ENCODE peak calls at places on chromosomes 1 and 21, in four cellular contexts. Z is K562, J is GM12878, D is HepG2. B is an unnamed sample.

GRCh38 chr21:29237110-29238051 is 61.3 kb upstream of the BACH1 start:
- DNase-seq in D (no peak), Z (no peak), J (no peak), B (no peak)

GRCh38 chr21:22363504-22363903 is 1365.3 kb downstream of the NCAM2 start:
- DNase-seq in Z (no peak), D (no peak), J (no peak), B (no peak)

GRCh38 chr1:29504709-29505410 is 268.5 kb downstream of the PTPRU start:
- DNase-seq in J (no peak), Z (no peak), D (no peak), B (no peak)

GRCh38 chr1:54997711-54997986 is 1.1 kb upstream of the BSND start:
- DNase-seq in J (no peak), Z (no peak), D (no peak), B (peak)

GRCh38 chr21:28229811-28230210 is 762.9 kb downstream of the LTN1 start:
- DNase-seq in Z (no peak), J (no peak), D (no peak), B (no peak)

GRCh38 chr1:95352767-95353166 is 118.8 kb downstream of the RWDD3 start:
- DNase-seq in J (no peak), D (peak), Z (no peak), B (no peak)

GRCh38 chr1:61674221-61674620 is 50.7 kb downstream of the TM2D1 start:
- DNase-seq in D (no peak), J (no peak), Z (no peak), B (no peak)

GRCh38 chr21:42760977-42761751 is 107.7 kb downstream of the PDE9A start:
- DNase-seq in Z (no peak), J (no peak), D (peak), B (no peak)

GRCh38 chr1:228417471-228418203 is 976 bp upstream of the TRIM17 start:
- DNase-seq in D (no peak), Z (no peak), J (no peak), B (no peak)

GRCh38 chr1:97581614-97582051 is 339.2 kb downstream of the DPYD start:
- DNase-seq in D (no peak), Z (no peak), J (no peak), B (no peak)

GRCh38 chr1:1433804-1434130 is 1.7 kb upstream of the VWA1 start:
- DNase-seq in J (no peak), Z (no peak), D (no peak), B (no peak)

GRCh38 chr1:29789221-29789909 is 553.0 kb downstream of the PTPRU start:
- DNase-seq in D (no peak), Z (no peak), J (no peak), B (no peak)

GRCh38 chr1:42133809-42134526 is 19.2 kb upstream of the GUCA2B start:
- DNase-seq in J (no peak), D (no peak), Z (no peak), B (no peak)

GRCh38 chr1:153572569-153573015 is 6.9 kb upstream of the S100A2 start:
- DNase-seq in Z (no peak), J (peak), D (peak), B (peak)

GRCh38 chr1:29416825-29417557 is 180.7 kb downstream of the PTPRU start:
- DNase-seq in D (no peak), J (no peak), Z (no peak), B (no peak)

GRCh38 chr1:116448785-116449385 is 75.8 kb downstream of the ATP1A1 start:
- DNase-seq in J (no peak), D (peak), Z (no peak), B (no peak)

GRCh38 chr1:181538836-181539235 is 55.5 kb downstream of the CACNA1E start:
- DNase-seq in D (no peak), Z (no peak), J (no peak), B (no peak)

GRCh38 chr1:172117800-172118199 is 276.5 kb downstream of the DNM3 start:
- DNase-seq in J (peak), Z (no peak), D (no peak), B (no peak)

GRCh38 chr1:94048413-94049164 is 72.4 kb downstream of the ABCA4 start:
- DNase-seq in Z (no peak), D (peak), J (no peak), B (no peak)

GRCh38 chr21:31909772-31910470 is 37.1 kb downstream of the HUNK start:
- DNase-seq in D (no peak), J (no peak), Z (no peak), B (no peak)

GRCh38 chr1:223886516-223886921 is 40.8 kb upstream of the TP53BP2 start:
- DNase-seq in Z (no peak), J (no peak), D (peak), B (no peak)

GRCh38 chr1:63115527-63115926 is 206.8 kb upstream of the FOXD3 start:
- DNase-seq in D (no peak), Z (no peak), J (no peak), B (no peak)

GRCh38 chr1:204350857-204351573 is 8.7 kb downstream of the PLEKHA6 start:
- DNase-seq in Z (peak), D (no peak), J (no peak), B (peak)

GRCh38 chr1:167797005-167797404 is 75.2 kb downstream of the MPZL1 start:
- DNase-seq in Z (no peak), D (no peak), J (no peak), B (peak)

GRCh38 chr21:26148834-26149354 is 21.7 kb downstream of the APP start:
- DNase-seq in J (no peak), D (no peak), Z (no peak), B (no peak)

GRCh38 chr1:24374891-24375786 is 38.4 kb downstream of the STPG1 start:
- DNase-seq in D (no peak), J (no peak), Z (no peak), B (peak)

GRCh38 chr1:67639336-67639735 is 45.7 kb upstream of the GADD45A start:
- DNase-seq in D (no peak), J (no peak), Z (no peak), B (no peak)

GRCh38 chr1:22792396-22793171 is 81.9 kb downstream of the EPHB2 start:
- DNase-seq in J (no peak), D (no peak), Z (no peak), B (peak)

GRCh38 chr1:8523641-8524206 is 205.8 kb downstream of the SLC45A1 start:
- DNase-seq in Z (no peak), D (no peak), J (no peak), B (no peak)

GRCh38 chr1:206864939-206865671 is at the start of gene IL20:
- DNase-seq in D (peak), J (peak), Z (peak), B (peak)

GRCh38 chr1:209808059-209808494 is 2.1 kb upstream of the IRF6 start:
- DNase-seq in D (peak), Z (peak), J (no peak), B (no peak)

GRCh38 chr1:232127190-232127589 is 500.6 kb downstream of the DISC1 start:
- DNase-seq in D (no peak), J (no peak), Z (no peak), B (no peak)
- TF ChIP-seq NR2C2 in D (no peak), J (no peak), Z (no peak), B (no peak)

GRCh38 chr1:213947200-213947775 is 40.5 kb upstream of the PROX1 start:
- DNase-seq in J (no peak), D (peak), Z (no peak), B (no peak)
- TF ChIP-seq ATF2 in J (no peak), D (no peak), Z (no peak), B (no peak)

GRCh38 chr21:45940091-45940490 is 41.5 kb upstream of the COL6A1 start:
- DNase-seq in J (no peak), Z (no peak), D (no peak), B (no peak)

GRCh38 chr21:45939521-45940045 is 42.0 kb upstream of the COL6A1 start:
- DNase-seq in Z (no peak), D (no peak), J (no peak), B (no peak)

GRCh38 chr21:45938453-45938755 is 43.2 kb upstream of the COL6A1 start:
- DNase-seq in J (no peak), D (no peak), Z (no peak), B (no peak)

GRCh38 chr21:45938811-45939520 is 42.6 kb upstream of the COL6A1 start:
- DNase-seq in D (no peak), Z (no peak), J (no peak), B (no peak)

GRCh38 chr21:45937721-45938452 is 43.7 kb upstream of the COL6A1 start:
- DNase-seq in D (no peak), Z (no peak), J (no peak), B (no peak)
- TF ChIP-seq NR2C2 in D (no peak), Z (no peak), J (no peak), B (no peak)

DNA sequence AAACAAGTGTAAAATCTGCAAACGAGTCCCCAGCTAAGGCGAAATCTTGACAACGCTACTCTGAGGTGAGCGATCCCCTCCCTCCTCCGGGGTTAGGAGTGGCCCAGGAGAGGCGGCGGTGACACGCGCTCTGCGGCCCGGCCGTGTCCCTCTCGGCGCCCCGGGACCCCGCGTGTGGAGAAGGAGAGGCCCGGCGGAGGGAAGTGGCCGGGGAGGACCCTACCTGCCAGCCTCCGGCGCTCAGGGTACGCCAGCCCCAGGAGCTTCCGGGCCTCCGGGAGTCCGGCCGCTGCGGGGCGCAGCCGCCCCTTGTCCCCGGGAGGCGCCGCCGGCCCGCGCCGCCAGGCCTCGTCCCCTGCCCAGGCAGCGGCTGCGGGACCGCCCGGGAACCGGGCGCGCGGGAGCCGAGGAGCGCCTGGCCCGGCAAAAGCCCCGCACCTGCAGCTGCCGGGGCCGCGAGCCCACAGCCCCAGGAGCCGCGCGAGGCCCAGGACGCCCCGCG is 543 bp downstream of the ABCB10 start:
- DNase-seq in Z (peak), D (peak), J (no peak), B (peak)
- TF ChIP-seq ATF2 in Z (no peak), D (no peak), J (no peak), B (no peak)

GRCh38 chr1:60273185-60273584 is 199.6 kb upstream of the C1orf87 start:
- DNase-seq in Z (no peak), D (no peak), J (no peak), B (no peak)

GRCh38 chr1:60265560-60266535 is 192.3 kb upstream of the C1orf87 start:
- DNase-seq in J (no peak), D (peak), Z (no peak), B (no peak)

GRCh38 chr1:60271041-60271440 is 197.5 kb upstream of the C1orf87 start:
- DNase-seq in D (no peak), Z (no peak), J (no peak), B (no peak)

GRCh38 chr1:60262701-60263100 is 189.1 kb upstream of the C1orf87 start:
- DNase-seq in Z (no peak), D (no peak), J (no peak), B (no peak)

DNA sequence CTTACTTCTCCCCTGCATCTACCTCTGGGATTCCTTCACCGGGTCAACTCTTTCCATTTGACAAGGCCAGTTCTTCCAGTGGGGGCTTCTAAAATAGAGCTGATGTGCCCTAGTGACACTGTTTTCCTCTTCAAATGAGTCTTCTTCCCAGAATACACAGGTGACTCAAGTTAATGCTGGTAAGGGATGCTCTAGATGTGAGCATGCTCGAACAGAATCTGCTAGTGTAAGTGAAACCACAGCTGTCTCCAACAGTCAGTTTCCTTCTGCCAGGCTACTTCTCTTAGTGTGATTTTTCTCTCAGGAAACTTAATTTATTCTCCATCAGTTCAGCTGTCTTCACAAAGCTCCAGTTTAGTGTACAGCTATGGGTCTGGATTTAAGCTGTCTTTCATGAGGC is 194.9 kb upstream of the C1orf87 start:
- DNase-seq in J (no peak), D (no peak), Z (no peak), B (no peak)
- TF ChIP-seq NR2C2 in J (no peak), D (no peak), Z (no peak), B (no peak)

GRCh38 chr1:49298304-49298703 is 521.6 kb upstream of the BEND5 start:
- DNase-seq in D (no peak), J (no peak), Z (no peak), B (peak)
- TF ChIP-seq ATF2 in D (no peak), J (no peak), Z (no peak), B (no peak)